ENCODE peak calls at places on chromosomes 6 and 20, in six cellular contexts. W is choroid plexus epithelial cell, Q is brain microvascular endothelial cell, B is lower lobe of right lung, E is SK-N-SH, P is AG09309. U is an unnamed sample.

GRCh38 chr6:195861-196360 is 96.4 kb upstream of the DUSP22 start:
- DNase-seq in W (peak; percentile 66), Q (no peak), B (peak; percentile 15), E (no peak), P (no peak), U (no peak)

GRCh38 chr6:133369755-133370154 is 128.6 kb downstream of the EYA4 start:
- DNase-seq in E (no peak), P (no peak), B (no peak), W (no peak), Q (no peak), U (no peak)

GRCh38 chr6:12009904-12010634 is 2.0 kb upstream of the HIVEP1 start:
- DNase-seq in Q (peak; percentile 47), E (no peak), W (peak; percentile 59), B (no peak), P (no peak), U (no peak)

GRCh38 chr20:23266530-23267398 is 83.8 kb upstream of the NXT1 start:
- DNase-seq in B (no peak), W (no peak), P (no peak), Q (no peak), E (no peak), U (no peak)

GRCh38 chr6:96631248-96631647 is 68.3 kb downstream of the FHL5 start:
- DNase-seq in B (no peak), E (no peak), Q (peak; percentile 18), P (no peak), W (peak; percentile 6), U (no peak)

GRCh38 chr6:137161975-137162374 is 11.5 kb downstream of the IL22RA2 start:
- DNase-seq in W (no peak), E (no peak), B (no peak), Q (no peak), P (no peak), U (no peak)

GRCh38 chr20:19932170-19932667 is 84.9 kb upstream of the NAA20 start:
- DNase-seq in Q (peak; percentile 67), B (no peak), E (peak; percentile 16), P (peak; percentile 64), W (peak; percentile 82), U (no peak)

GRCh38 chr20:63636752-63637633 is 10.1 kb upstream of the GMEB2 start:
- DNase-seq in B (no peak), W (no peak), P (no peak), Q (no peak), E (no peak), U (no peak)

GRCh38 chr6:117311310-117311709 is 46.0 kb downstream of the VGLL2 start:
- DNase-seq in W (no peak), Q (no peak), B (no peak), P (no peak), E (no peak), U (no peak)

GRCh38 chr20:33276303-33277113 is 6.5 kb upstream of the BPIFB1 start:
- DNase-seq in Q (no peak), B (no peak), W (no peak), E (peak; percentile 55), P (no peak), U (no peak)

GRCh38 chr6:107196143-107196542 is 80.8 kb upstream of the BEND3 start:
- DNase-seq in P (no peak), B (no peak), W (no peak), Q (no peak), E (no peak), U (no peak)

GRCh38 chr20:59591061-59591460 is 13.3 kb upstream of the PHACTR3 start:
- DNase-seq in Q (no peak), E (no peak), P (no peak), B (no peak), W (no peak), U (no peak)

GRCh38 chr6:33313105-33313708 is 671 bp downstream of the TAPBP start:
- DNase-seq in E (peak; percentile 79), P (no peak), B (peak; percentile 83), Q (peak; percentile 11), W (peak; percentile 55), U (peak; percentile 47)

GRCh38 chr6:9161731-9162130 is 726.4 kb upstream of the SLC35B3 start:
- DNase-seq in Q (no peak), W (no peak), E (no peak), B (no peak), P (no peak), U (no peak)

GRCh38 chr20:32010096-32010495 is at the start of gene CCM2L:
- DNase-seq in Q (no peak), E (no peak), P (no peak), B (peak; percentile 34), W (no peak), U (no peak)
- TF ChIP-seq CTCF in Q (no peak), E (no peak), P (no peak), B (no peak), W (no peak), U (no peak)

GRCh38 chr20:34536798-34537394 is 20.7 kb downstream of the DYNLRB1 start:
- DNase-seq in P (no peak), B (peak; percentile 65), Q (peak; percentile 21), E (peak; percentile 46), W (peak; percentile 44), U (peak; percentile 77)
- TF ChIP-seq CTCF in P (peak; percentile 43), B (peak; percentile 33), Q (peak; percentile 60), E (no peak), W (peak; percentile 48), U (peak; percentile 48)

DNA sequence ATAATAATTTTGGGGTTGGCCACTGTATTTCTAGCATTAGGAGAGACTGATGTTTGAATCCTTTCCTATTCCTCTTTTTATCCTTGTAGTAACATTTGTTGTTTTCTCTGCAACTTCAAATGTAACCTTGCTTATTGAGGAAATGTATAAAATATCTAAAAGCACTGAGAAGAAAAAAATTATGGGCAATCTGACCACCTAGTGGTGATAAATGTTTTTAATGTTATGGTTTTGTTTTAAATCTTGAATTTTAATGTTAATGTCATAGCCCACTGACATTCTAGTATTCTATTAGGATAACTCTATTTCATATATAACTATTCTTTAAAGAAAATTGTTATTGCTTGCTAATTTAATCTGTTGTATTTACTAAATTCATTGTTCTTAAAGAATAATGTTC is 134.4 kb downstream of the FARS2 start:
- DNase-seq in E (no peak), B (no peak), P (no peak), Q (no peak), W (no peak), U (no peak)
- TF ChIP-seq CTCF in E (peak; percentile 41), B (no peak), P (no peak), Q (no peak), W (peak; percentile 13), U (peak; percentile 34)

DNA sequence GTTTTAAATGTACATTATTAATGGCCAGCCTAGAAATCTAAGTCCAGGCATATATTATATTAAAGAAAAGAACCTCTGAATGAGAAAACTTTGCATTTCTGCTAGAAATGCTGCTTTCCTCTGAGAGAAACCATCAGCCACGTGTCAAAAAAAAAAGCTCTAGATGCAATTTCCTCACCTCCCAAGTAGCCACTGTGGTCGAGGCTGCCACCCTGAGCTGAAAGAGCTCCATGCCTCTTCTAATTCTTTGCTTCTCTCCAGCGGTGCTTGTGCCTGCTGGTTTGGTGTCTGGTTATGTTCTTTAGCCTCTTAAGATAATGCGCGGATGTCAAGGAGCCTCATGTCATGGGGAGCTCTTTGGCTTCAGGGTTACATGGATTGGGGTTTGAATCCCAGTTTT is 316.0 kb downstream of the TFAP2C start:
- DNase-seq in P (peak; percentile 1), B (no peak), E (no peak), Q (no peak), W (peak; percentile 50), U (no peak)
- TF ChIP-seq CTCF in P (peak; percentile 52), B (no peak), E (no peak), Q (no peak), W (peak; percentile 57), U (no peak)

GRCh38 chr6:98514073-98514720 is 320.2 kb upstream of the POU3F2 start:
- DNase-seq in P (no peak), B (no peak), W (no peak), E (no peak), Q (no peak), U (no peak)
- TF ChIP-seq CTCF in P (no peak), B (no peak), W (no peak), E (no peak), Q (no peak), U (no peak)

DNA sequence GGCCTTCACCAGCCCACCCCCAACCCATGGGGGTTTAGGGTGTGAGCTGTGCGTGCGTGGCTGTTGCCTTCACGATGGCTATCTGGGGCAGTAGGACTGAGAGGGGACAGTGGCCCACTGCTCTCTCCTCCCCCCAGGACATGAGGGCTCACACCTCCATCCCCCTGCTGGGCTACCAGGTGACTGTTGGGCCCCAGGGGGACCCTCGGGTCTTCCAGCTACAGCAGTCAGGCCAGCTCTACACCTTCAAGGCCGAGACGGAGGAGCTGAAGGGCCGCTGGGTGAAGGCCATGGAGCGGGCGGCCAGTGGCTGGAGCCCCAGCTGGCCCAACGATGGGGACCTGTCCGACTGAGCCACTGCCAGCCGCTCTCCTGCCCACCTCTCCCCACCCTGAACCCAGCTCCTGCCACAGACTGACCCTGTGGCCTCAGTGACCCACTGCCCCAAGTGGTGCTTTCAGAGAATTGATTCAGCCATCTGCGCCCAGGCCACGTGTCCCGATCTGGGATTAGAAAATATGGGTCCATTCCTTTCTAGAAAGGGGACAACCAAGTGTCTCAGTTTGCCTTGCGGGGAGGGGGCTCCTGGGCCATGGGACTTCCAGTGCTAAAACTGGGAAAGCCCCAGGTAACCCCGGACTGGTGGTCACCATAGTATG is 22.5 kb downstream of the FGD2 start:
- DNase-seq in W (no peak), Q (no peak), P (no peak), E (no peak), B (peak; percentile 36), U (no peak)
- TF ChIP-seq CTCF in W (no peak), Q (no peak), P (no peak), E (no peak), B (no peak), U (no peak)

GRCh38 chr6:14039038-14039437 is 78.5 kb upstream of the CD83 start:
- DNase-seq in Q (no peak), E (no peak), W (no peak), B (no peak), P (no peak), U (no peak)

GRCh38 chr6:14040042-14040441 is 77.5 kb upstream of the CD83 start:
- DNase-seq in W (no peak), P (no peak), E (no peak), Q (no peak), B (no peak), U (no peak)

GRCh38 chr6:14037402-14038277 is 79.9 kb upstream of the CD83 start:
- DNase-seq in E (no peak), B (no peak), P (peak; percentile 23), Q (peak; percentile 68), W (peak; percentile 58), U (no peak)

GRCh38 chr6:14036911-14037310 is 80.7 kb upstream of the CD83 start:
- DNase-seq in B (no peak), W (no peak), P (no peak), E (no peak), Q (no peak), U (no peak)

GRCh38 chr6:14038636-14039035 is 78.9 kb upstream of the CD83 start:
- DNase-seq in P (no peak), B (no peak), W (peak; percentile 25), Q (no peak), E (no peak), U (no peak)
- TF ChIP-seq CTCF in P (no peak), B (no peak), W (no peak), Q (no peak), E (no peak), U (no peak)

GRCh38 chr20:6814945-6815344 is 47.5 kb downstream of the BMP2 start:
- DNase-seq in E (no peak), B (no peak), P (no peak), Q (no peak), W (no peak), U (no peak)
- TF ChIP-seq CTCF in E (no peak), B (no peak), P (no peak), Q (no peak), W (no peak), U (no peak)